ENCODE peak calls at places on chromosomes 16 and 17, in six cellular contexts. L is stimulated activated CD4-positive, alpha-beta T cell treated with anti-CD3 and anti-CD28 coated beads, Interleukin-1b, Interleukin-23, amount 100 ng/mL, for 1 hour; R is HTR-8/SVneo; Y is EL; N is progenitor cell of endocrine pancreas; P is NAMALWA. K is an unnamed sample.

GRCh38 chr17:57486416-57486815 is 230.1 kb downstream of the MSI2 start:
- DNase-seq in L (no peak), R (no peak), Y (no peak), N (no peak), P (no peak), K (peak)

GRCh38 chr16:48596326-48596725 is 13.7 kb downstream of the N4BP1 start:
- DNase-seq in L (no peak), R (no peak), Y (no peak), N (no peak), P (no peak), K (no peak)

GRCh38 chr17:44914148-44914547 is 1.2 kb downstream of the GFAP start:
- DNase-seq in L (no peak), R (no peak), Y (no peak), N (no peak), P (peak), K (no peak)

GRCh38 chr16:82629441-82630027 is 2.8 kb downstream of the CDH13 start:
- DNase-seq in L (no peak), R (peak), Y (peak), N (no peak), P (no peak), K (peak)

GRCh38 chr17:1916339-1916738 is 86.5 kb downstream of the RPA1 start:
- DNase-seq in L (no peak), R (no peak), Y (no peak), N (no peak), P (no peak), K (no peak)

GRCh38 chr16:25633549-25633948 is 58.2 kb upstream of the HS3ST4 start:
- DNase-seq in L (no peak), R (no peak), Y (peak), N (no peak), P (no peak), K (no peak)

GRCh38 chr17:81150379-81151038 is 14.8 kb upstream of the PVALEF start:
- DNase-seq in L (no peak), R (no peak), Y (no peak), N (no peak), P (no peak), K (no peak)

GRCh38 chr17:2034806-2035548 is 5.0 kb downstream of the DPH1 start:
- DNase-seq in L (no peak), R (no peak), Y (peak), N (no peak), P (peak), K (no peak)

GRCh38 chr17:45129426-45129939 is 2.8 kb downstream of the PLCD3 start:
- DNase-seq in L (no peak), R (no peak), Y (no peak), N (no peak), P (no peak), K (no peak)

GRCh38 chr16:2914233-2914632 is 2.5 kb downstream of the FLYWCH1 start:
- DNase-seq in L (no peak), R (no peak), Y (no peak), N (no peak), P (no peak), K (no peak)

GRCh38 chr17:80108321-80108971 is 7.1 kb downstream of the GAA start:
- DNase-seq in L (no peak), R (no peak), Y (no peak), N (no peak), P (no peak), K (no peak)

GRCh38 chr17:35257080-35257701 is 14.3 kb downstream of the SLFN5 start:
- DNase-seq in L (no peak), R (peak), Y (peak), N (no peak), P (no peak), K (peak)

GRCh38 chr17:42120161-42121065 is 754 bp downstream of the KAT2A start:
- DNase-seq in L (no peak), R (peak), Y (peak), N (no peak), P (no peak), K (no peak)

GRCh38 chr17:15247891-15248529 is 17.1 kb downstream of the PMP22 start:
- DNase-seq in L (no peak), R (peak), Y (no peak), N (no peak), P (peak), K (no peak)

GRCh38 chr17:38322156-38322779 is 21.5 kb downstream of the GPR179 start:
- DNase-seq in L (peak), R (peak), Y (peak), N (peak), P (peak), K (peak)

GRCh38 chr16:50610331-50611262 is 62.4 kb downstream of the NKD1 start:
- DNase-seq in L (no peak), R (no peak), Y (no peak), N (no peak), P (no peak), K (no peak)

GRCh38 chr17:65902831-65903549 is 288.9 kb downstream of the CEP112 start:
- DNase-seq in L (no peak), R (no peak), Y (no peak), N (no peak), P (no peak), K (peak)

GRCh38 chr17:6366144-6366755 is 68.7 kb downstream of the AIPL1 start:
- DNase-seq in L (no peak), R (no peak), Y (peak), N (no peak), P (no peak), K (peak)

GRCh38 chr16:66167564-66168291 is 198.8 kb upstream of the CDH5 start:
- DNase-seq in L (no peak), R (no peak), Y (no peak), N (no peak), P (no peak), K (no peak)

GRCh38 chr16:88773812-88774291 is 11.2 kb downstream of the PIEZO1 start:
- DNase-seq in L (no peak), R (no peak), Y (peak), N (no peak), P (no peak), K (peak)

GRCh38 chr17:39752241-39752831 is 14.6 kb downstream of the GRB7 start:
- DNase-seq in L (no peak), R (no peak), Y (no peak), N (no peak), P (no peak), K (no peak)

GRCh38 chr17:78526231-78527025 is 50.8 kb downstream of the DNAH17 start:
- DNase-seq in L (no peak), R (no peak), Y (no peak), N (no peak), P (no peak), K (no peak)

GRCh38 chr16:85211247-85211910 is 99.1 kb upstream of the CIBAR2 start:
- DNase-seq in L (no peak), R (no peak), Y (peak), N (no peak), P (no peak), K (peak)

GRCh38 chr17:57672205-57672632 is 72.9 kb downstream of the CCDC182 start:
- DNase-seq in L (no peak), R (no peak), Y (no peak), N (no peak), P (no peak), K (peak)

GRCh38 chr16:15034266-15035162 is 21.4 kb downstream of the NTAN1 start:
- DNase-seq in L (no peak), R (no peak), Y (no peak), N (no peak), P (no peak), K (no peak)

GRCh38 chr16:10256855-10257641 is 74.8 kb upstream of the GRIN2A start:
- DNase-seq in L (no peak), R (peak), Y (peak), N (no peak), P (peak), K (peak)

GRCh38 chr16:77273815-77274214 is 74.6 kb downstream of the SYCE1L start:
- DNase-seq in L (no peak), R (no peak), Y (no peak), N (no peak), P (peak), K (peak)

GRCh38 chr17:73511716-73512115 is 132.5 kb downstream of the SDK2 start:
- DNase-seq in L (no peak), R (no peak), Y (no peak), N (no peak), P (no peak), K (no peak)

K was measured in astrocyte of the spinal cord.